ENCODE peak calls at places on chromosome 16, in ten cellular contexts. L, E, U, Y, I, D, F, Z, S and T are unnamed samples.

GRCh38 chr16:89157778-89158177 is 13.8 kb upstream of the CDH15 start:
- DNase-seq in L (no peak), E (no peak), U (no peak), Y (no peak), I (no peak), D (no peak), F (no peak), Z (no peak), S (no peak), T (no peak)

GRCh38 chr16:86566966-86567700 is 504 bp downstream of the FOXC2 start:
- DNase-seq in L (no peak), E (no peak), U (peak), Y (no peak), I (peak), D (no peak), F (no peak), Z (peak), S (peak), T (peak)

GRCh38 chr16:11295672-11296071 is 14.5 kb upstream of the PRM1 start:
- DNase-seq in L (no peak), E (no peak), U (no peak), Y (no peak), I (no peak), D (no peak), F (no peak), Z (no peak), S (no peak), T (no peak)

GRCh38 chr16:10741844-10742243 is 1.8 kb upstream of the NUBP1 start:
- DNase-seq in L (peak), E (no peak), U (peak), Y (no peak), I (no peak), D (no peak), F (no peak), Z (peak), S (peak), T (no peak)

GRCh38 chr16:84059946-84060901 is 17.6 kb upstream of the SLC38A8 start:
- DNase-seq in L (peak), E (no peak), U (no peak), Y (no peak), I (no peak), D (no peak), F (no peak), Z (no peak), S (no peak), T (no peak)

GRCh38 chr16:51134876-51135275 is 16.2 kb downstream of the SALL1 start:
- DNase-seq in L (no peak), E (no peak), U (no peak), Y (no peak), I (no peak), D (no peak), F (no peak), Z (no peak), S (no peak), T (no peak)

GRCh38 chr16:68265078-68265925 is 976 bp downstream of the SLC7A6 start:
- DNase-seq in L (peak), E (peak), U (peak), Y (peak), I (peak), D (peak), F (peak), Z (peak), S (peak), T (peak)

GRCh38 chr16:74829637-74830036 is 55.0 kb upstream of the FA2H start:
- DNase-seq in L (no peak), E (no peak), U (no peak), Y (no peak), I (no peak), D (no peak), F (no peak), Z (no peak), S (no peak), T (no peak)

GRCh38 chr16:59905628-59906027 is 1171.5 kb upstream of the GOT2 start:
- DNase-seq in L (no peak), E (no peak), U (peak), Y (peak), I (peak), D (peak), F (no peak), Z (no peak), S (no peak), T (peak)

GRCh38 chr16:64545769-64546168 is 576.1 kb downstream of the CDH11 start:
- DNase-seq in L (no peak), E (no peak), U (no peak), Y (peak), I (peak), D (peak), F (no peak), Z (no peak), S (no peak), T (peak)

GRCh38 chr16:17301593-17302135 is 169.1 kb downstream of the XYLT1 start:
- DNase-seq in L (no peak), E (peak), U (no peak), Y (no peak), I (no peak), D (no peak), F (no peak), Z (no peak), S (no peak), T (no peak)

GRCh38 chr16:68492151-68492500 is 43.8 kb upstream of the SMPD3 start:
- DNase-seq in L (no peak), E (no peak), U (no peak), Y (no peak), I (no peak), D (no peak), F (no peak), Z (no peak), S (no peak), T (no peak)

GRCh38 chr16:7511549-7512260 is 179.1 kb downstream of the RBFOX1 start:
- DNase-seq in L (no peak), E (no peak), U (no peak), Y (no peak), I (no peak), D (no peak), F (no peak), Z (no peak), S (no peak), T (no peak)

GRCh38 chr16:9446471-9447194 is 355.2 kb downstream of the HAPSTR1 start:
- DNase-seq in L (peak), E (no peak), U (no peak), Y (no peak), I (no peak), D (no peak), F (no peak), Z (no peak), S (no peak), T (no peak)

DNA sequence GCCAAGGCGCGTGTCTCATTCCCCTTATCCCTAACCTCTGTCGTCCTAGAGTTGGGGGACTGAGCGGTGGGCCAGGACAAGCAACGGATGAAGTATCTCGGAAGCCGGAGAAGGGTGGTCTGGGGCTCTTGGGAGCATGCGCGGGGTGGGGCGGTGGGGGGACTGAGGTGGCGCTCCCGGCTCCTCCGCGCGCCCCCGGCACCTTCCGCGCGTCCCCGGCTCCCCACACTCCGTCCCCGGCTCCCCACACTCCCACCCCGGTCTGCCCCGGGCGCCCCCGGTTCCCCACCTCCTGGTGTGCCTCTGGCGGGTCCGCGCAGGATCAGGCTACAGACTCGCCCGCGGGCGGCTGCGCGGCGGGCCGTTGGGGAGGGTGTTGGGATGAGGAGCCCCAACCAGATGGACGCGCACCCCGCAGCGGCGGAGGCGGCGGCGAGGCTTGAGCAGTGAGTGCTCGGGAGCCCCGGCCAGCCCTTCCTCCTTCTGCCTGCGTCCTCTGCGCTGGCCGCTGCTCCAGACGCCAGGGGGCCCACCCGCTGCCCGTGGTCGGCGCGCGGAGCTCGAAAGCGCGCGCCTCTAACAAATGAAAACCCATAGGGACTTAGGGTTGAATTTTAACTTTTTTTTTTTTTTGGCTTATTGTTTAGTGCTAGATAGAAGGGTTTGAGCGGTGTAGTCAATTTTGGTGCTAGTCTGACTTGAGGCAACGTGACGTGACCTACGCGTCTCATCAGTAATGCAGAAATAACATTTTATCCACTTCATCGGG is 5.6 kb upstream of the CRYM start:
- DNase-seq in L (peak), E (peak), U (no peak), Y (no peak), I (peak), D (peak), F (no peak), Z (peak), S (no peak), T (peak)
- TF ChIP-seq CTCF in L (peak), E (peak), U (peak), Y (peak), I (peak), D (peak), F (peak), Z (peak), S (peak), T (peak)

DNA sequence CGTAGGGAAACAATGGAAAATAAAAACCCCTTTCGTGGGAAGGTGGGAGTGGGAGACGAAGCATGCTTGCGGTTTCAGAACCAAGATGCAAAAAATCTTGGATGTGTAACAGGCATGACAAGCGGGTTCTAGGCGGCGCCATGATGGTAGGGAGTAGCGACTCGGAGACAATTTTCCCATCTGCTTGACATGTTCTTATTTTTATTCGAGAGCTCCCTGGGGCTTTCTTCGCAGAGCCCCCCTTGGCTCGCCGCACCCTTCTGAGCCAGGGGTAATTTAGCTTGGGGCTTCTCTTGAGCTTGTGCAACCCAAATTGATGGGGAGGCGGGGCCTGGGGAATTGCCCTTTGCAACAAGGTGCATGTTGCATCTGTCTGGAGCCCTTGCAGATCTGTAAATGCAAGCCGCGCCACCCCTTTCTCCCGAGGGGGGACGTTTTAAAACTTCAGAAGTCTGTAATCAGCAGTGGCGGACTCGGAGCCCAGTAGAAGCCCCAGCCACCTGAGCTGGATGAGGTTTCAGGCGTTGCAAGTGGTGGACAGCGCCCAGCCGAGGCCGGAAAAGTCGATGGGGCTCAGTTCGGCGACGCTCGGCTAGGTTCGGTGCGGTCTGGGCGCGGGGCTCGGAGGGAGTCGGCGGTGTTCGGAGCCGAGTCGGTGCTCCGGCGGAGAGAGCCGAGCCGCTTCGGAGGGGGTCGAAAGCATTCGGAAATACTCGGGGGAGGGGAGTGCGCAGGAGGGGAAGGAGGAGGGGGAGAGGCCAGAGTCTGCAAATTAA is 2.9 kb downstream of the GNAO1 start:
- DNase-seq in L (peak), E (peak), U (peak), Y (no peak), I (peak), D (peak), F (peak), Z (peak), S (peak), T (peak)
- H3K4me3 ChIP-seq in L (no peak), E (peak), U (no peak), Y (no peak), I (no peak), D (no peak), F (no peak), Z (peak), S (peak), T (no peak)

GRCh38 chr16:81900014-81900413 is 111.3 kb downstream of the SDR42E1 start:
- DNase-seq in L (no peak), E (no peak), U (no peak), Y (no peak), I (no peak), D (no peak), F (no peak), Z (no peak), S (no peak), T (no peak)
- TF ChIP-seq CTCF in L (no peak), E (no peak), U (no peak), Y (no peak), I (no peak), D (no peak), F (peak), Z (no peak), S (no peak), T (no peak)

DNA sequence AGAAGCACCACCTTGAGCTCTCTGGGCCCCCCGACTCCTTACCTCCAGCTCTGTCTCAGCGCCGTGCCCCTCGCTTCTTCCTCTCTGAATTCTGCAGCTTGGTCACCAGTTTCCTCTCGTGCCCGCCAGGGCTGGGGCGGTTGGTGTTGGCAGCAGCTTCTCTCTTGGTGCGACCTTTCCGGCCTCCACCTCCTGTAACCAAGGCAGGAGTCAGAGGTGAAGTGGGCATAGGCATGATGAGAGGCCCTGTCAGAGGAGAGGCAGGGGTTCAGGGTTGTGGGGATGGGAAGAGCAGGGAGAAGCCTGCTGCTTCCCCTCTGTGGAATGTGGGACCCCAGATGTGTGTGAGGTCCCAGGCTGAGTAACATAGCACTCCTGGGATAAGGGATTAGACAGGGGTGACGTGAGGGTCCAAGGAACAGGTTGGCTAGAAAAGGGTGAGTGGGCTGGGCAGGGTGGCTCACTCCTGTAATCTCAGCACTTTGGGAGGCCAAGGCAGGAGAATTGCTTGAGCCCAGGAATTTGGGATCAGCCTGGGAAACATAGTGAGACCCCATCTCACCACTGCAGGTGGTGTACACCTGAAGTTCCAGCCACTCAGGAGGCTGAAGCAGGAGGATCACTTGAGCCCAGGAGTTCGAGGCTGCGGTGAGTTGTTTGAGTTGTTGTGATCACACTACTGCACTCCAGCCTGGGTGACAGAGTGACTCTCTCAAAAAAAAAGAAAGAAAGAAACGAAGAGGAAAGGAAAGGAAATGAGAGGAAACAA is 626 bp downstream of the NUPR1 start:
- DNase-seq in L (no peak), E (peak), U (no peak), Y (no peak), I (no peak), D (no peak), F (no peak), Z (no peak), S (no peak), T (no peak)
- H3K4me3 ChIP-seq in L (peak), E (peak), U (peak), Y (peak), I (peak), D (peak), F (no peak), Z (peak), S (peak), T (peak)

GRCh38 chr16:79865918-79866317 is 265.4 kb upstream of the MAF start:
- DNase-seq in L (no peak), E (no peak), U (no peak), Y (no peak), I (no peak), D (no peak), F (no peak), Z (no peak), S (no peak), T (no peak)
- TF ChIP-seq CTCF in L (no peak), E (no peak), U (no peak), Y (no peak), I (no peak), D (no peak), F (no peak), Z (no peak), S (no peak), T (no peak)

GRCh38 chr16:641326-642188 is at the start of gene MCRIP2:
- DNase-seq in L (peak), E (peak), U (peak), Y (peak), I (peak), D (peak), F (peak), Z (peak), S (peak), T (peak)

GRCh38 chr16:640614-641013 is 1.0 kb upstream of the MCRIP2 start:
- DNase-seq in L (no peak), E (no peak), U (no peak), Y (no peak), I (no peak), D (no peak), F (no peak), Z (no peak), S (no peak), T (no peak)

GRCh38 chr16:644556-644955 is 2.9 kb downstream of the MCRIP2 start:
- DNase-seq in L (no peak), E (no peak), U (no peak), Y (no peak), I (no peak), D (no peak), F (no peak), Z (no peak), S (no peak), T (no peak)

GRCh38 chr16:642189-643049 is 791 bp downstream of the MCRIP2 start:
- DNase-seq in L (peak), E (peak), U (no peak), Y (peak), I (no peak), D (no peak), F (peak), Z (peak), S (no peak), T (no peak)

DNA sequence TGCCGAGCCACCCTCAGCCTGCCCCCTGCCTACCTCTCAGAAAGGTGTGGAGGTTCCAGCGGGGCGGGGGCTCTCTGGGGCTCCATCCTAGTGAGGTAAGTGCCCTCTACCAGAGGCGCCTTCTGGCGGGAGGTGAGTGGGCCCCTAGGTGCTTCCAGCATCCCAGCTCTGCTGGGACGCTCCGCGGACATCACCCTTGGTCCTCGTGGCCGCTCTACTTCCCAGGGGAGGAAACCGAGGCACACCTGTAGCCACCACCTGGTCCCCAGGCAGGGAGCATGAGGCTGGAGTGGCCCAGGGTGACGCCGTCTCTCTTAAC is 1.4 kb downstream of the MCRIP2 start:
- DNase-seq in L (no peak), E (no peak), U (no peak), Y (no peak), I (no peak), D (no peak), F (peak), Z (no peak), S (no peak), T (no peak)
- H3K4me3 ChIP-seq in L (peak), E (peak), U (peak), Y (peak), I (peak), D (peak), F (peak), Z (peak), S (peak), T (peak)

DNA sequence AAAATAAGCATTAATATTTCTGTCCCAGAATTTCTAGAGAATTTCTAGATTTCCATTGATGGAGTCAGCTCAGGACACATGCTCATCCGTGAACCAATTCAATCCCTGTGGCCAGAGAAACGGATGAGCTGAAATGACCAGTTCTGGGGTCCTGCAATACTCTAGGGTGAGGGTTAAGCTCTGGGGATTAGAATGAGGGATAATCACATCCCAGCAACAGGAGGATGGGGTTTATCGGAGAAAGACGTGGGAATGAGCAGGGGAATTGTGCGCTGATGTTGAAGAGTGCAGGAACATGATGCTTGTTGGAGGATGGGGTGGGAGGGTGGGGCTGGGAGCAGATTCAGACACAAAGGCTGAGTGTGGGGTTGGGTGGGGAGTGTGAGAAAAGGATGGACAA is 64.1 kb downstream of the SLC5A11 start:
- DNase-seq in L (no peak), E (no peak), U (no peak), Y (no peak), I (no peak), D (no peak), F (no peak), Z (no peak), S (no peak), T (no peak)
- TF ChIP-seq CTCF in L (no peak), E (no peak), U (no peak), Y (no peak), I (no peak), D (no peak), F (no peak), Z (no peak), S (no peak), T (no peak)

GRCh38 chr16:14306485-14307058 is 235.5 kb downstream of the MRTFB start:
- DNase-seq in L (no peak), E (no peak), U (no peak), Y (no peak), I (no peak), D (no peak), F (no peak), Z (no peak), S (no peak), T (no peak)

GRCh38 chr16:14304891-14305459 is 233.9 kb downstream of the MRTFB start:
- DNase-seq in L (no peak), E (no peak), U (no peak), Y (no peak), I (no peak), D (no peak), F (no peak), Z (no peak), S (no peak), T (no peak)

GRCh38 chr16:14307623-14308356 is 236.7 kb downstream of the MRTFB start:
- DNase-seq in L (peak), E (no peak), U (peak), Y (no peak), I (peak), D (peak), F (no peak), Z (no peak), S (peak), T (peak)

GRCh38 chr16:14308357-14308723 is 237.2 kb downstream of the MRTFB start:
- DNase-seq in L (no peak), E (no peak), U (no peak), Y (no peak), I (no peak), D (no peak), F (no peak), Z (no peak), S (no peak), T (no peak)

DNA sequence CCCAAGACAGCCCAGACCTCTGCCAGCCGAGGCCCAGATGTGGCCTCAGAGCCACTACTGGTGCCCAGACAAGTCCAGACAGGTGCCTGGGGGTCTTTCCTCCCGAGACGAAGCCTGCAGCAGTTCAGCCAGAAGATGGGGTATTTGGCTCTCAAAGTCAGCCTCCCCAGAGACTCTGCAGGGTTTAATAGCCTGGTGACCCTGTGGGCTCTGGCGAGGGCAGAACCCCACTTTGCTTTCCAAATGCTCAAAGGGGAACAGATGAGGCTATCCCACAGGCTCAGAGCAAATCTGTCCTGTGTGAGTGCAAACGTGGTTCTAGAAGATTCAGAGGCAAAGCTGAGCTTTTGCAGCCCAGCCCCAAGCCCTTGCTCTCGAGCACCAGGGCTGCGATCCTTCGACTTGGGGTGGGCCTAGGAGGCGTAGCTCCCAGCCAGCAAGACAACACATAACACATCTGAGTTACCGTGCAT is 236.0 kb downstream of the MRTFB start:
- DNase-seq in L (no peak), E (no peak), U (no peak), Y (no peak), I (no peak), D (no peak), F (no peak), Z (no peak), S (no peak), T (no peak)
- H3K4me3 ChIP-seq in L (no peak), E (no peak), U (peak), Y (no peak), I (no peak), D (no peak), F (no peak), Z (no peak), S (peak), T (no peak)